ENCODE peak calls at places on chromosomes 11 and 22, in four cellular contexts. U is MM.1S, M is pancreas, D is neural crest cell. I is an unnamed sample.

GRCh38 chr22:41092847-41093371 is 517 bp downstream of the EP300 start:
- DNase-seq in U (peak; percentile 50), D (no peak), M (peak; percentile 47), I (peak; percentile 32)

GRCh38 chr11:45147017-45147728 is 734 bp downstream of the PRDM11 start:
- DNase-seq in D (peak; percentile 92), M (peak; percentile 97), U (peak; percentile 96), I (peak; percentile 95)

GRCh38 chr11:75716659-75717058 is 979 bp upstream of the MOGAT2 start:
- DNase-seq in U (no peak), D (no peak), M (no peak), I (no peak)

GRCh38 chr22:44577391-44578114 is 79.5 kb upstream of the RTL6 start:
- DNase-seq in M (no peak), U (no peak), D (no peak), I (no peak)

GRCh38 chr11:134712228-134713145 is 300.4 kb upstream of the B3GAT1 start:
- DNase-seq in M (no peak), D (no peak), U (no peak), I (no peak)

GRCh38 chr11:33642461-33643166 is 58.0 kb downstream of the C11orf91 start:
- DNase-seq in M (no peak), D (no peak), U (no peak), I (no peak)

GRCh38 chr11:66856496-66857233 is at the start of gene LRFN4:
- DNase-seq in U (no peak), M (no peak), D (no peak), I (peak; percentile 72)

GRCh38 chr22:47918276-47918928 is 1156.0 kb downstream of the TBC1D22A start:
- DNase-seq in U (peak; percentile 82), M (no peak), D (no peak), I (no peak)

GRCh38 chr22:38462960-38463784 is 4.7 kb upstream of the KDELR3 start:
- DNase-seq in M (peak; percentile 51), U (no peak), D (peak; percentile 60), I (peak; percentile 81)

GRCh38 chr22:24727218-24727851 is 47.2 kb downstream of the PIWIL3 start:
- DNase-seq in U (no peak), M (peak; percentile 24), D (no peak), I (no peak)

GRCh38 chr11:13128381-13128780 is 119.3 kb downstream of the RASSF10 start:
- DNase-seq in M (no peak), U (no peak), D (no peak), I (no peak)

GRCh38 chr22:37058917-37059701 is 7.6 kb downstream of the KCTD17 start:
- DNase-seq in U (no peak), M (no peak), D (no peak), I (no peak)

GRCh38 chr11:118015385-118015841 is 29.2 kb downstream of the IL10RA start:
- DNase-seq in D (no peak), U (no peak), M (no peak), I (no peak)

GRCh38 chr11:12090061-12090572 is 20.3 kb upstream of the MICAL2 start:
- DNase-seq in D (no peak), M (no peak), U (no peak), I (no peak)

GRCh38 chr11:76380161-76380976 is 563 bp downstream of the THAP12 start:
- DNase-seq in D (peak; percentile 14), M (no peak), U (peak; percentile 40), I (no peak)

GRCh38 chr11:86988351-86988881 is 33.2 kb upstream of the FZD4 start:
- DNase-seq in U (no peak), M (no peak), D (no peak), I (no peak)

GRCh38 chr11:117824571-117825537 is at the start of gene FXYD2:
- DNase-seq in U (no peak), D (no peak), M (peak; percentile 63), I (no peak)

GRCh38 chr22:23452231-23453010 is 127.7 kb downstream of the IGLL1 start:
- DNase-seq in D (no peak), U (no peak), M (no peak), I (no peak)

GRCh38 chr11:121692236-121692635 is 239.5 kb upstream of the SORL1-AS1 start:
- DNase-seq in M (no peak), U (no peak), D (no peak), I (no peak)

GRCh38 chr22:50507421-50507990 is at the start of gene LMF2:
- DNase-seq in D (peak; percentile 91), U (no peak), M (peak; percentile 95), I (peak; percentile 96)

GRCh38 chr11:131441398-131441797 is 71.0 kb downstream of the NTM start:
- DNase-seq in D (no peak), U (no peak), M (no peak), I (no peak)

GRCh38 chr11:126357055-126357962 is 1.8 kb downstream of the ST3GAL4 start:
- DNase-seq in D (no peak), M (no peak), U (no peak), I (no peak)

GRCh38 chr22:28629420-28630184 is 50.0 kb downstream of the TTC28 start:
- DNase-seq in D (no peak), U (no peak), M (no peak), I (no peak)

GRCh38 chr11:82701847-82702520 is 31.7 kb downstream of the FAM181B start:
- DNase-seq in M (peak; percentile 21), U (peak; percentile 48), D (peak; percentile 59), I (peak; percentile 62)

DNA sequence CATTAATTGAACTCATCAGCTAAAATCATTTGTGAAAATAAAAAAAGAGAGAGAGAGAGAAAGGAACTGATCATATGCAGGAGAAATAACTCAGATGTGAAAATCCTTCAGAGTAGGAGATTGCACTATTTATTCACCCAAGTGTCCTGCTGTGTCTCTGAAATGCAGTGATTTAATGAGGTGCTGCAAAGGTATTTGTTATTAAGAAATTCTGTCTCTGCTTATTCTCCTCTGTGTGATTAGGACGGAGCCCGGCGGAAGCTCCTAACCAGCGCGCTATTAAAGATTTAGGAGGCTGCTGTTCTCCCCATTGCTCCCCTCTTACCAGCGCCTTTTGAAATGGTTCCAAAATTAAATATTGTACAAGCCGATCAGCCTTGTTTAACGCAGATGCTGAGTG is 528.4 kb downstream of the BUD13 start:
- DNase-seq in U (no peak), M (no peak), D (no peak), I (no peak)
- TF ChIP-seq CTCF in U (no peak), M (no peak), D (no peak), I (no peak)

GRCh38 chr11:17716807-17717206 is 2.6 kb upstream of the MYOD1 start:
- DNase-seq in D (no peak), M (no peak), U (no peak), I (no peak)

GRCh38 chr11:17711836-17712235 is 7.5 kb upstream of the MYOD1 start:
- DNase-seq in U (no peak), M (no peak), D (no peak), I (no peak)

GRCh38 chr11:17713851-17714250 is 5.5 kb upstream of the MYOD1 start:
- DNase-seq in U (no peak), M (no peak), D (no peak), I (no peak)

GRCh38 chr11:17714870-17715269 is 4.5 kb upstream of the MYOD1 start:
- DNase-seq in D (no peak), M (no peak), U (no peak), I (no peak)

DNA sequence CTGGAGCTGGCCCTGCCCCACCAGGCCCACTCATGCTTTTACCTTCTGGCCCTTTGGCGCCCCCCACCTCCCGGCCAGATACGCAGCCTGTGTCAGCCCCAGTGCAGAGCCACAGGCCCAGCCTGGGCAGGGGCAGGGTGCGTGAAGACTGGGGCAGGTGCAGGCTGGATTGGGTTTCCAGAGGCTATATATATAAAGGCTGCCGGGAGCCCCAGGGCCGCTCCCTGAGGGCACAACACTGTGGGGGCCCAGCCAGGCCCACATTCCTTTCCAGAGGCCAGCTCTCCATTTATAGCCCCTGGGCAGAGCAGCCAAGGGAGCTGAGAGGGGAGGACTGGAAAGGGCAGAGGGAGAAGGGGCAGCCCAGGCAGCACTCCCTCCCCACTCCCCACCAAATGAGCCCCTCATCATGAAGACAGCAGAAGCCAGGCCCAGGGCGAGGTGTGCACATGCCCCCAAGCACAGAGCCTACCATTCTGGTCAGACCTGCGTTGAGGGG is 5.0 kb upstream of the MYOD1 start:
- DNase-seq in D (no peak), U (no peak), M (no peak), I (peak; percentile 20)
- TF ChIP-seq CTCF in D (no peak), U (no peak), M (no peak), I (no peak)

GRCh38 chr11:1484716-1485503 is 1.7 kb downstream of the MOB2 start:
- DNase-seq in U (no peak), D (no peak), M (no peak), I (no peak)

GRCh38 chr11:1485504-1485885 is 1.1 kb downstream of the MOB2 start:
- DNase-seq in M (no peak), U (no peak), D (no peak), I (no peak)

GRCh38 chr11:1487091-1487850 is 692 bp upstream of the MOB2 start:
- DNase-seq in M (no peak), D (no peak), U (no peak), I (no peak)

GRCh38 chr11:1487851-1488574 is 1.4 kb upstream of the MOB2 start:
- DNase-seq in M (no peak), D (no peak), U (no peak), I (no peak)

GRCh38 chr11:1486054-1486825 is at the start of gene MOB2:
- DNase-seq in D (no peak), M (peak; percentile 48), U (no peak), I (peak; percentile 53)
- TF ChIP-seq CTCF in D (no peak), M (no peak), U (no peak), I (no peak)

DNA sequence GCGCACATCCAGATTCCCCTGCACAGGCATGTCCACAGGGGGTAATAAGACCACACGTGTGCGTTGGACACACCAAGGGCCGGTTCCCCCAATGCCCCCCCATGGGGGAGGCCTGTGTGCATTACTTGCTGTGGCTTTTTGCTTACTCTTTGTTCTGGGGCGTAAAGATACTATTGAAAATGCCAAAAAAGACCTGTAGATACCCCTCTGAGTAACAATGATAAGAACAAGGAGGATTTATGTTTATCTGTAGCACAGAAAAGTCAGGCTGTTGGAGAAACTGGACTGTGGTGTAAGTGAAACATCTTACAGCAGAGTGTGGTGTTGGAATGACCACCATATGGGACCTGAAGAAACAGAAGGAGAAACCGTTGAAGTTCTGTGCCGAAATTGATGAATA is 103.2 kb downstream of the TBC1D22A start:
- DNase-seq in U (no peak), M (no peak), D (no peak), I (no peak)
- TF ChIP-seq CTCF in U (no peak), M (no peak), D (no peak), I (no peak)

GRCh38 chr22:17896552-17896951 is 122.3 kb upstream of the BID start:
- DNase-seq in U (no peak), D (no peak), M (peak; percentile 55), I (peak; percentile 35)
- TF ChIP-seq CTCF in U (no peak), D (peak; percentile 48), M (no peak), I (peak; percentile 45)

DNA sequence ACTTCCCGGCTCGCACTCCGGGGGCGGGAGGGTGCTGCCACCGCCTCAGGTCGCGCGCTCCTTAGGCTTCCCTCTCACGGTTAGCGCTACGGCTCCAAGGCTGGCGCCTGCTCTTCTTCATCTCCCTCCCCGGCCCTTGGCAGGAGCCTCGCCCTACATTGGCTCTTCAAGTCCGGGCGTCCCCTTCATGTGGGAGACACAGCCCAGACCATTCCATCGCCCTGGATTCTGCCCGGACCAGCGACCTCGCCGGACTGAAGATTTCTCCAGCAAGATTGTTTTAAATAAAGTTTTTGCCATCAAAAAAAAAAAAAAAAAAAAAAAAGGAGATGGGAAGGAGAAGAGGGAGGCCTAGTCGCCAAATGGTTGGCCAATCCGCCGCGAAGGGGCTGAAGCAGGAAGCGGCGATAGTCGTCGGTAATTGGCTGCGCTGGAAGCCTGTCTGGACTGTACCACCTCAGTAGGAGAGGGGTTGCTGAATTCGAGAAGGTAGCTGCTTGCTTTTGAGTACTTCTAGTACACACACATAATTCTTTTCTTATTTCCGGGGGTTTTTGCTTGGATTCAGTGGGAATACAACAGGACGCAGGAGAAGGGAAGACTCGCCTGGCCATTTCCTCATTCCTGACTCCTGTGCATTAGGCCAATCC is 724 bp upstream of the ZDHHC5 start:
- DNase-seq in D (peak; percentile 81), U (peak; percentile 98), M (peak; percentile 95), I (peak; percentile 86)
- TF ChIP-seq CTCF in D (no peak), U (no peak), M (no peak), I (no peak)

I was measured in nephron progenitor cell.